ENCODE peak calls at places on chromosomes 1 and 21, in eight cellular contexts. H, J, K, O, G, N, A and Y are unnamed samples. For H3K4me1, the result is how much of the 10 kb centered on the place peaks cover.

GRCh38 chr1:217275617-217276398 is 355.1 kb downstream of the GPATCH2 start:
- DNase-seq in H (no peak), J (peak), K (no peak), O (no peak), G (no peak), N (no peak), A (no peak), Y (no peak)

GRCh38 chr1:232923739-232924386 is 26.5 kb upstream of the NTPCR start:
- DNase-seq in H (no peak), J (no peak), K (no peak), O (no peak), G (no peak), N (no peak), A (no peak), Y (no peak)

GRCh38 chr1:94688646-94689045 is 131.5 kb upstream of the SLC44A3 start:
- DNase-seq in H (no peak), J (no peak), K (no peak), O (no peak), G (no peak), N (no peak), A (no peak), Y (no peak)

GRCh38 chr1:38873027-38873969 is at the start of gene MYCBP:
- DNase-seq in H (peak), J (peak), K (peak), O (peak), G (peak), N (peak), A (peak), Y (peak)

GRCh38 chr21:44471341-44471740 is 16.0 kb downstream of the LRRC3 start:
- DNase-seq in H (no peak), J (no peak), K (no peak), O (no peak), G (no peak), N (no peak), A (no peak), Y (no peak)

GRCh38 chr21:42737969-42738590 is 84.7 kb downstream of the PDE9A start:
- DNase-seq in H (no peak), J (no peak), K (no peak), O (peak), G (peak), N (peak), A (peak), Y (no peak)

GRCh38 chr1:9269078-9269501 is 23.6 kb upstream of the SPSB1 start:
- DNase-seq in H (no peak), J (no peak), K (no peak), O (no peak), G (peak), N (peak), A (no peak), Y (no peak)

GRCh38 chr1:81437213-81437612 is 363.5 kb upstream of the ADGRL2 start:
- DNase-seq in H (no peak), J (no peak), K (no peak), O (no peak), G (no peak), N (no peak), A (no peak), Y (no peak)

GRCh38 chr1:45518910-45519309 is 2.8 kb downstream of the PRDX1 start:
- DNase-seq in H (no peak), J (no peak), K (no peak), O (no peak), G (no peak), N (no peak), A (no peak), Y (no peak)

GRCh38 chr1:236465959-236466303 is 57.9 kb upstream of the LGALS8 start:
- DNase-seq in H (no peak), J (no peak), K (no peak), O (no peak), G (no peak), N (no peak), A (no peak), Y (no peak)

GRCh38 chr1:184074383-184074782 is 22.9 kb downstream of the TSEN15 start:
- DNase-seq in H (no peak), J (no peak), K (no peak), O (no peak), G (no peak), N (no peak), A (no peak), Y (no peak)

GRCh38 chr1:56481140-56481694 is 98.1 kb downstream of the PLPP3 start:
- DNase-seq in H (no peak), J (no peak), K (no peak), O (no peak), G (no peak), N (no peak), A (no peak), Y (no peak)

GRCh38 chr1:180925471-180926051 is 12.9 kb downstream of the KIAA1614 start:
- DNase-seq in H (no peak), J (no peak), K (no peak), O (no peak), G (no peak), N (no peak), A (no peak), Y (no peak)

GRCh38 chr1:20280399-20280798 is 10.3 kb upstream of the VWA5B1 start:
- DNase-seq in H (no peak), J (no peak), K (no peak), O (no peak), G (no peak), N (no peak), A (no peak), Y (no peak)

GRCh38 chr1:229867726-229868125 is 199.3 kb upstream of the GALNT2 start:
- DNase-seq in H (no peak), J (no peak), K (no peak), O (no peak), G (no peak), N (no peak), A (no peak), Y (no peak)

GRCh38 chr1:68470388-68470970 is 20.7 kb upstream of the RPE65 start:
- DNase-seq in H (no peak), J (peak), K (no peak), O (no peak), G (no peak), N (no peak), A (no peak), Y (no peak)

GRCh38 chr1:89823679-89824292 is 3.0 kb downstream of the LRRC8D start:
- DNase-seq in H (no peak), J (no peak), K (no peak), O (no peak), G (no peak), N (no peak), A (no peak), Y (no peak)

GRCh38 chr1:70504821-70505193 is 93.7 kb downstream of the CTH start:
- DNase-seq in H (no peak), J (no peak), K (no peak), O (no peak), G (no peak), N (no peak), A (no peak), Y (no peak)

GRCh38 chr1:206930210-206930798 is 8.6 kb upstream of the FCMR start:
- DNase-seq in H (no peak), J (no peak), K (no peak), O (peak), G (no peak), N (no peak), A (no peak), Y (no peak)

GRCh38 chr1:230713138-230713537 is 784 bp downstream of the AGT start:
- DNase-seq in H (no peak), J (no peak), K (no peak), O (no peak), G (no peak), N (no peak), A (no peak), Y (no peak)

GRCh38 chr1:63622847-63623566 is 29.8 kb downstream of the PGM1 start:
- DNase-seq in H (no peak), J (no peak), K (no peak), O (no peak), G (peak), N (no peak), A (no peak), Y (no peak)

GRCh38 chr1:199038188-199038587 is 399.3 kb downstream of the PTPRC start:
- DNase-seq in H (no peak), J (no peak), K (no peak), O (no peak), G (no peak), N (no peak), A (no peak), Y (no peak)

GRCh38 chr1:235809949-235810348 is 56.8 kb downstream of the LYST start:
- DNase-seq in H (no peak), J (no peak), K (no peak), O (no peak), G (no peak), N (no peak), A (no peak), Y (no peak)

GRCh38 chr1:162922196-162922595 is 61.2 kb upstream of the CCDC190 start:
- DNase-seq in H (no peak), J (no peak), K (no peak), O (no peak), G (no peak), N (no peak), A (no peak), Y (no peak)

GRCh38 chr1:21568809-21569385 is 59.7 kb downstream of the ALPL start:
- DNase-seq in H (no peak), J (no peak), K (no peak), O (no peak), G (no peak), N (no peak), A (no peak), Y (no peak)

GRCh38 chr1:175857756-175858155 is 114.4 kb upstream of the TNR start:
- DNase-seq in H (no peak), J (no peak), K (no peak), O (no peak), G (no peak), N (no peak), A (no peak), Y (no peak)

GRCh38 chr1:234893725-234894630 is 234.7 kb downstream of the TOMM20 start:
- DNase-seq in H (no peak), J (no peak), K (no peak), O (no peak), G (no peak), N (no peak), A (no peak), Y (no peak)

GRCh38 chr1:106773206-106773605 is 283.3 kb upstream of the PRMT6 start:
- DNase-seq in H (no peak), J (no peak), K (no peak), O (no peak), G (peak), N (no peak), A (no peak), Y (peak)

GRCh38 chr1:20358761-20359263 is 68.1 kb downstream of the VWA5B1 start:
- DNase-seq in H (peak), J (peak), K (no peak), O (peak), G (peak), N (peak), A (peak), Y (no peak)

GRCh38 chr1:156487862-156488261 is 12.7 kb downstream of the MEF2D start:
- DNase-seq in H (no peak), J (no peak), K (no peak), O (no peak), G (no peak), N (no peak), A (no peak), Y (no peak)

GRCh38 chr1:10171105-10171767 is 39.1 kb upstream of the KIF1B start:
- DNase-seq in H (no peak), J (no peak), K (no peak), O (no peak), G (no peak), N (no peak), A (no peak), Y (no peak)

GRCh38 chr1:29823536-29823935 is 587.2 kb downstream of the PTPRU start:
- DNase-seq in H (no peak), J (no peak), K (no peak), O (no peak), G (no peak), N (no peak), A (no peak), Y (no peak)

GRCh38 chr1:112686417-112686816 is 12.0 kb downstream of the MOV10 start:
- DNase-seq in H (no peak), J (no peak), K (no peak), O (no peak), G (no peak), N (no peak), A (no peak), Y (no peak)

GRCh38 chr1:234408757-234409156 is 35.5 kb downstream of the COA6 start:
- DNase-seq in H (no peak), J (no peak), K (no peak), O (no peak), G (no peak), N (no peak), A (no peak), Y (no peak)

GRCh38 chr1:18703041-18703621 is 72.5 kb downstream of the PAX7 start:
- DNase-seq in H (no peak), J (peak), K (no peak), O (no peak), G (no peak), N (no peak), A (no peak), Y (no peak)

GRCh38 chr21:17828223-17828622 is 9.1 kb upstream of the C21orf91 start:
- DNase-seq in H (no peak), J (no peak), K (no peak), O (no peak), G (no peak), N (no peak), A (no peak), Y (no peak)

GRCh38 chr1:47936916-47937551 is 60.2 kb downstream of the TRABD2B start:
- DNase-seq in H (no peak), J (no peak), K (no peak), O (no peak), G (no peak), N (no peak), A (no peak), Y (no peak)

GRCh38 chr1:53535846-53536245 is 76.6 kb downstream of the DMRTB1 start:
- DNase-seq in H (no peak), J (no peak), K (no peak), O (no peak), G (no peak), N (no peak), A (no peak), Y (no peak)

GRCh38 chr1:154446292-154446691 is 41.1 kb downstream of the IL6R start:
- DNase-seq in H (no peak), J (no peak), K (no peak), O (no peak), G (no peak), N (no peak), A (no peak), Y (peak)

GRCh38 chr1:2286923-2287322 is 58.8 kb downstream of the SKI start:
- DNase-seq in H (no peak), J (no peak), K (no peak), O (peak), G (no peak), N (no peak), A (no peak), Y (peak)
- H3K4me1 ChIP-seq in H (under half), J (under half), K (half or more), O (half or more), G (half or more), N (half or more), A (half or more), Y (under half)

DNA sequence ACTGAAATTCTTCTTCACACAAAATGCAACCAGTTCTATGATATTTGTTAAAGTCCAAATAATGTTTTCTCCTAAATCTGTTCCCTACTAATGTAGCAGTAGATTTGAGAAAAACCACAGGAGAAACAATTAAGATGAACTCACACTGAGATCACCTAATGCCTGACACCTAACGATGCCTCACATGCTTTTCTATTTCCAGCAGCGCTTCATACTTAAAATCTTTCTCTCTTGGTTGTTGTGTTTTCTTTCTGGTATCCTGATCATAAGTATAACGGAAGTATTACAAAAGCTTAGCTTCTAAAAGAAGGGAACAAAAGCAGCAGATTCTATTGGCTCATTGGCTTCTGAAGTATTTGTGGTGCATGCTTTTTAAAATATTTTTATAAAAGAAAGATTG is 267.2 kb upstream of the SGIP1 start:
- DNase-seq in H (no peak), J (no peak), K (no peak), O (no peak), G (no peak), N (no peak), A (no peak), Y (no peak)
- H3K4me1 ChIP-seq in H (under half), J (half or more), K (under half), O (half or more), G (half or more), N (under half), A (half or more), Y (under half)

GRCh38 chr1:28439320-28439719 is 66.5 kb upstream of the RCC1 start:
- DNase-seq in H (no peak), J (no peak), K (no peak), O (no peak), G (no peak), N (no peak), A (no peak), Y (no peak)

GRCh38 chr1:28441674-28442073 is 64.2 kb upstream of the RCC1 start:
- DNase-seq in H (no peak), J (no peak), K (no peak), O (no peak), G (no peak), N (no peak), A (no peak), Y (no peak)

GRCh38 chr1:28447674-28448073 is 58.2 kb upstream of the RCC1 start:
- DNase-seq in H (no peak), J (no peak), K (no peak), O (no peak), G (no peak), N (no peak), A (no peak), Y (no peak)

GRCh38 chr1:28437924-28438699 is 67.7 kb upstream of the RCC1 start:
- DNase-seq in H (peak), J (peak), K (peak), O (peak), G (peak), N (peak), A (peak), Y (peak)

DNA sequence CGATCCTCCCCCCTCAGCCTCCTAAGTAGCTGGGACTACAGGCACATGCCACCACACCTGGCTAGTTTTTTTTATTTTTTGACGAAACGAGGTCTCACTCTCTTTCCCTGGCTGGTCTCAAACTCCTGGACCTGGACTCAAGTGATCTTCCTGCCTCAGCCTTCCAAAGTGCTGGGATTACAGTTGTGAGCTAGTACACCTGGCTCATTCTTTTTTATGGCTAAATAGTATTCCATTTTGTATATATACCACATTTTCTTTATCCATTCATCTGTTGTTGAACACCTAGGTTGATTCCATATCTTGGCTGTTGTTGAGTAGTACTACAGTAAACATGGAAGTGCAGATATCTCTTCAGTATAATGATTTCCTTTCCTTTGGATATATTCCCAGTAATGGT is 62.3 kb upstream of the RCC1 start:
- DNase-seq in H (no peak), J (no peak), K (no peak), O (no peak), G (no peak), N (no peak), A (no peak), Y (no peak)
- H3K4me1 ChIP-seq in H (under half), J (under half), K (under half), O (under half), G (under half), N (under half), A (under half), Y (under half)

DNA sequence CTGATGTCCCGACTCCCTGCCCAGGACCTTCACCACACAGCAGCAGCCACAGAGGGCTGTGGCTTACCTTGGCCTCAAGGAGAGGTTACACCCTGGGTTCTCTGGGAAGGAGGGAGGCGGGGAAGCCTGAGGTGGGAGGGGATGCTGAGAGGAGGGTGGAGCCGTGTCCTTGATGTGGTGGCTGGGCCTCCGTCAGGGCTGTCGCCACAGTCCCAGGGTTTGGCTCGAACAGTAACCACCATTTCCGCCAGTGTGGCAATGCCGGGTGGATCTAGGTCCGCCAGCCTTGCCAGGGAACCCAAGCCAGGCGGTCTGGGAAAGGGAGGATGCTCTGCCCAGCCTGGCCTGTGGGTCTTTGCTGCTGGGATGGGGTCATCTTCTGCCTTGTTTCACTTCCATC is 18.4 kb upstream of the CDCA8 start:
- DNase-seq in H (no peak), J (no peak), K (no peak), O (no peak), G (no peak), N (no peak), A (no peak), Y (no peak)
- H3K4me1 ChIP-seq in H (under half), J (under half), K (under half), O (under half), G (under half), N (under half), A (under half), Y (under half)

GRCh38 chr1:64941466-64942117 is 24.8 kb downstream of the JAK1 start:
- DNase-seq in H (no peak), J (no peak), K (no peak), O (no peak), G (no peak), N (no peak), A (no peak), Y (no peak)
- H3K4me1 ChIP-seq in H (half or more), J (half or more), K (under half), O (half or more), G (half or more), N (under half), A (half or more), Y (under half)

GRCh38 chr1:6596886-6597776 is 5.5 kb downstream of the KLHL21 start:
- DNase-seq in H (no peak), J (no peak), K (no peak), O (no peak), G (no peak), N (no peak), A (no peak), Y (no peak)
- H3K4me1 ChIP-seq in H (half or more), J (under half), K (under half), O (under half), G (half or more), N (under half), A (half or more), Y (under half)